ENCODE peak calls at places on chromosomes 12 and 14, in five cellular contexts. F is aorta, U is right cardiac atrium, W is mammary epithelial cell, K is AG08395. N is an unnamed sample.
A peak's percentile ranks its signal among the peaks of the same experiment; 100 is the strongest.

GRCh38 chr14:65938738-65939137 is 526.2 kb downstream of the FUT8 start:
- DNase-seq in F (no peak), U (no peak), W (no peak), K (no peak), N (no peak)

GRCh38 chr12:33547084-33547483 is 107.5 kb upstream of the SYT10 start:
- DNase-seq in F (no peak), U (peak; percentile 9), W (no peak), K (no peak), N (no peak)

GRCh38 chr14:29016050-29016900 is 249.7 kb downstream of the FOXG1 start:
- DNase-seq in F (no peak), U (peak; percentile 52), W (no peak), K (peak; percentile 15), N (peak; percentile 14)

GRCh38 chr12:66708704-66709443 is 30.0 kb upstream of the GRIP1 start:
- DNase-seq in F (no peak), U (no peak), W (no peak), K (peak; percentile 17), N (no peak)

GRCh38 chr12:4346931-4347330 is 25.9 kb downstream of the TIGAR start:
- DNase-seq in F (no peak), U (no peak), W (no peak), K (no peak), N (no peak)

GRCh38 chr14:63435838-63436237 is 107.3 kb downstream of the PPP2R5E start:
- DNase-seq in F (peak; percentile 86), U (peak; percentile 78), W (no peak), K (peak; percentile 80), N (no peak)

GRCh38 chr12:105228494-105228893 is 7.5 kb downstream of the APPL2 start:
- DNase-seq in F (no peak), U (no peak), W (peak; percentile 39), K (peak; percentile 44), N (no peak)

GRCh38 chr14:54976316-54976715 is 50.6 kb downstream of the WDHD1 start:
- DNase-seq in F (no peak), U (no peak), W (peak; percentile 72), K (peak; percentile 49), N (no peak)

GRCh38 chr14:32820182-32820581 is 118.5 kb upstream of the NPAS3 start:
- DNase-seq in F (no peak), U (no peak), W (no peak), K (no peak), N (no peak)

GRCh38 chr12:6285063-6285477 is 25.4 kb upstream of the PLEKHG6 start:
- DNase-seq in F (no peak), U (peak; percentile 69), W (peak; percentile 48), K (peak; percentile 88), N (peak; percentile 79)

GRCh38 chr14:32150392-32150791 is 51.5 kb upstream of the RNU6-7 start:
- DNase-seq in F (no peak), U (no peak), W (no peak), K (no peak), N (no peak)

GRCh38 chr12:119117936-119118335 is 60.8 kb upstream of the HSPB8 start:
- DNase-seq in F (no peak), U (no peak), W (no peak), K (no peak), N (no peak)

GRCh38 chr14:63275611-63276010 is 43.1 kb downstream of the GPHB5 start:
- DNase-seq in F (no peak), U (no peak), W (no peak), K (no peak), N (no peak)

GRCh38 chr12:21849878-21850277 is 75.4 kb upstream of the KCNJ8 start:
- DNase-seq in F (no peak), U (no peak), W (no peak), K (no peak), N (no peak)

GRCh38 chr12:114674201-114675047 is 9.6 kb downstream of the TBX3 start:
- DNase-seq in F (no peak), U (no peak), W (peak; percentile 36), K (no peak), N (no peak)